ENCODE peak calls at places on chromosome 11, in eight cellular contexts. B, J, C, R, H, K, A and F are unnamed samples.

GRCh38 chr11:27241316-27242122 is 121.5 kb downstream of the CCDC34 start:
- DNase-seq in B (no peak), C (peak), A (peak), J (no peak), K (no peak), R (no peak), H (no peak), F (no peak)

GRCh38 chr11:5553347-5553746 is 5.0 kb upstream of the OR52H1 start:
- DNase-seq in R (no peak), C (no peak), B (no peak), H (no peak), J (no peak), A (no peak), K (no peak), F (no peak)

GRCh38 chr11:133239530-133239929 is 292.8 kb downstream of the OPCML start:
- DNase-seq in A (no peak), B (no peak), R (no peak), J (no peak), H (no peak), K (no peak), C (no peak), F (no peak)

GRCh38 chr11:13781153-13781552 is 112.7 kb downstream of the FAR1 start:
- DNase-seq in R (no peak), C (no peak), K (no peak), A (no peak), H (no peak), J (no peak), B (no peak), F (no peak)

GRCh38 chr11:2791521-2792375 is 92.0 kb upstream of the KCNQ1OT1 start:
- DNase-seq in J (peak), B (peak), C (no peak), R (no peak), K (peak), H (no peak), A (no peak), F (peak)

GRCh38 chr11:2578934-2579280 is 120.9 kb downstream of the KCNQ1OT1 start:
- DNase-seq in J (peak), H (no peak), K (peak), B (no peak), A (no peak), C (no peak), R (no peak), F (no peak)

GRCh38 chr11:27385245-27385644 is 22.2 kb upstream of the CCDC34 start:
- DNase-seq in C (peak), B (no peak), R (no peak), J (no peak), K (no peak), A (peak), H (no peak), F (no peak)

GRCh38 chr11:31237819-31238771 is 131.4 kb downstream of the DCDC1 start:
- DNase-seq in H (peak), R (no peak), B (no peak), K (no peak), J (no peak), C (no peak), A (no peak), F (no peak)

GRCh38 chr11:47083913-47084312 is 92.8 kb downstream of the ARFGAP2 start:
- DNase-seq in J (no peak), A (peak), H (no peak), B (no peak), R (no peak), K (no peak), C (peak), F (no peak)

GRCh38 chr11:77558380-77558779 is 31.4 kb upstream of the AQP11 start:
- DNase-seq in B (no peak), J (no peak), K (no peak), A (no peak), H (no peak), C (no peak), R (no peak), F (no peak)

GRCh38 chr11:65058419-65059054 is at the start of gene NAALADL1:
- DNase-seq in A (no peak), R (no peak), C (no peak), K (no peak), H (no peak), B (no peak), J (no peak), F (no peak)

GRCh38 chr11:79896258-79896657 is 455.4 kb upstream of the TENM4 start:
- DNase-seq in A (no peak), B (no peak), K (no peak), J (no peak), C (no peak), R (no peak), H (no peak), F (no peak)

GRCh38 chr11:94106699-94107098 is 21.9 kb upstream of the PANX1 start:
- DNase-seq in H (no peak), K (no peak), J (no peak), R (no peak), C (no peak), A (no peak), B (no peak), F (no peak)

GRCh38 chr11:1628506-1629325 is 859 bp upstream of the KRTAP5-5 start:
- DNase-seq in H (peak), C (no peak), J (peak), K (peak), R (peak), B (no peak), A (no peak), F (peak)

GRCh38 chr11:125078516-125079140 is 15.5 kb downstream of the SLC37A2 start:
- DNase-seq in R (no peak), J (no peak), C (no peak), H (no peak), K (no peak), A (no peak), B (no peak), F (no peak)

GRCh38 chr11:2320591-2321310 is 18.9 kb downstream of the TSPAN32 start:
- DNase-seq in R (no peak), A (no peak), J (no peak), H (no peak), C (no peak), B (no peak), K (no peak), F (no peak)

GRCh38 chr11:79610139-79610538 is 169.3 kb upstream of the TENM4 start:
- DNase-seq in H (no peak), B (no peak), J (no peak), R (no peak), A (no peak), K (no peak), C (no peak), F (no peak)

GRCh38 chr11:68002943-68003845 is 703 bp downstream of the UNC93B1 start:
- DNase-seq in R (peak), C (no peak), B (peak), J (no peak), A (no peak), K (peak), H (no peak), F (no peak)

GRCh38 chr11:126834573-126834972 is 166.0 kb downstream of the KIRREL3 start:
- DNase-seq in H (no peak), A (no peak), B (no peak), K (no peak), C (no peak), R (no peak), J (no peak), F (no peak)

GRCh38 chr11:115409691-115410220 is 94.5 kb downstream of the CADM1 start:
- DNase-seq in R (peak), A (no peak), H (no peak), C (no peak), K (no peak), J (no peak), B (no peak), F (no peak)

GRCh38 chr11:64356498-64357411 is 2.2 kb upstream of the RPS6KA4 start:
- DNase-seq in C (no peak), B (no peak), K (no peak), H (peak), A (no peak), J (no peak), R (no peak), F (peak)

GRCh38 chr11:44564653-44565007 is 833 bp upstream of the CD82 start:
- DNase-seq in C (peak), R (peak), K (peak), B (peak), J (peak), A (peak), H (no peak), F (no peak)

GRCh38 chr11:19311306-19312030 is 70.7 kb upstream of the E2F8 start:
- DNase-seq in A (no peak), K (peak), H (peak), J (peak), R (peak), C (no peak), B (peak), F (no peak)

GRCh38 chr11:69707156-69707555 is 3.3 kb upstream of the FGF19 start:
- DNase-seq in R (no peak), K (no peak), H (no peak), B (no peak), J (no peak), C (no peak), A (no peak), F (no peak)

GRCh38 chr11:119056397-119056999 is 507 bp downstream of the HYOU1 start:
- DNase-seq in C (no peak), H (peak), K (peak), R (peak), B (peak), J (no peak), A (no peak), F (no peak)